ENCODE peak calls at places on chromosomes 5 and 9, in six cellular contexts. A, W, K, N, M and X are unnamed samples.

GRCh38 chr5:35161637-35162248 is 68.5 kb downstream of the PRLR start:
- DNase-seq in K (peak; percentile 40), W (no peak), M (no peak), N (no peak), A (no peak), X (no peak)

GRCh38 chr5:56183507-56183906 is 49.6 kb downstream of the ANKRD55 start:
- DNase-seq in K (peak; percentile 95), A (no peak), W (no peak), N (peak; percentile 34), M (no peak), X (no peak)

GRCh38 chr9:127608104-127608966 is 3.7 kb upstream of the STXBP1 start:
- DNase-seq in N (peak; percentile 89), M (peak; percentile 73), A (peak; percentile 84), K (peak; percentile 59), W (peak; percentile 95), X (peak; percentile 89)

GRCh38 chr9:107782381-107782780 is 292.8 kb upstream of the KLF4 start:
- DNase-seq in A (no peak), K (peak; percentile 73), M (no peak), W (no peak), N (no peak), X (no peak)

GRCh38 chr9:133114886-133115603 is 6.0 kb downstream of the RALGDS start:
- DNase-seq in N (no peak), A (no peak), W (no peak), K (no peak), M (no peak), X (peak; percentile 72)

GRCh38 chr5:117982691-117983090 is 1005.7 kb downstream of the DTWD2 start:
- DNase-seq in K (no peak), M (no peak), W (no peak), A (no peak), N (peak; percentile 80), X (no peak)

GRCh38 chr5:179906294-179906794 is 1.4 kb downstream of the TBC1D9B start:
- DNase-seq in A (peak; percentile 4), K (no peak), N (no peak), W (peak; percentile 15), M (no peak), X (no peak)

GRCh38 chr9:3699868-3700267 is 174.1 kb upstream of the RFX3 start:
- DNase-seq in M (no peak), W (no peak), N (no peak), K (no peak), A (no peak), X (no peak)

GRCh38 chr9:89732952-89733349 is 128.1 kb downstream of the GADD45G start:
- DNase-seq in A (no peak), W (no peak), K (no peak), N (no peak), M (no peak), X (no peak)

GRCh38 chr5:92911851-92912250 is 669.2 kb downstream of the NR2F1-AS1 start:
- DNase-seq in M (no peak), N (no peak), W (no peak), K (no peak), A (no peak), X (no peak)

GRCh38 chr5:104146652-104147051 is 584.1 kb upstream of the NUDT12 start:
- DNase-seq in A (no peak), W (no peak), K (no peak), M (no peak), N (no peak), X (peak; percentile 3)

GRCh38 chr9:1319436-1319835 is 269.3 kb downstream of the DMRT2 start:
- DNase-seq in N (no peak), K (no peak), W (no peak), A (no peak), M (no peak), X (no peak)

GRCh38 chr5:32597046-32597629 is 11.8 kb downstream of the SUB1 start:
- DNase-seq in K (no peak), N (no peak), A (no peak), M (no peak), W (no peak), X (no peak)

GRCh38 chr9:112570731-112571167 is 84.1 kb downstream of the KIAA1958 start:
- DNase-seq in A (no peak), M (peak; percentile 70), K (no peak), N (no peak), W (no peak), X (peak; percentile 14)

GRCh38 chr5:116754556-116754955 is 179.9 kb upstream of the SEMA6A start:
- DNase-seq in K (no peak), W (no peak), N (peak; percentile 86), A (no peak), M (no peak), X (no peak)

GRCh38 chr5:17996002-17996401 is 361.7 kb downstream of the TAF11L14 start:
- DNase-seq in W (no peak), N (no peak), K (no peak), A (no peak), M (no peak), X (no peak)